ENCODE peak calls at places on chromosome 12, in five cellular contexts. T is foreskin keratinocyte, C is fibroblast of mammary gland, J is WTC11, U is mucosa of descending colon. O is an unnamed sample.

GRCh38 chr12:126384029-126384564 is 1318.9 kb downstream of the AACS start:
- DNase-seq in C (no peak), U (no peak), J (no peak), T (no peak), O (no peak)

GRCh38 chr12:79674629-79675028 is 16.1 kb downstream of the PAWR start:
- DNase-seq in U (no peak), C (peak), T (peak), J (no peak), O (peak)

GRCh38 chr12:89980236-89980635 is 271.6 kb upstream of the ATP2B1 start:
- DNase-seq in C (peak), T (no peak), U (no peak), J (no peak), O (peak)

GRCh38 chr12:80053048-80053790 is 46.1 kb upstream of the OTOGL start:
- DNase-seq in J (no peak), U (peak), T (no peak), C (peak), O (no peak)

GRCh38 chr12:3436496-3437060 is 54.4 kb upstream of the PRMT8 start:
- DNase-seq in C (no peak), U (no peak), T (no peak), J (no peak), O (no peak)

GRCh38 chr12:2498961-2499500 is 295.7 kb upstream of the FKBP4 start:
- DNase-seq in J (no peak), U (peak), T (no peak), C (no peak), O (no peak)

GRCh38 chr12:53048780-53049401 is 974 bp upstream of the TNS2 start:
- DNase-seq in T (no peak), J (peak), C (peak), U (peak), O (no peak)

GRCh38 chr12:56581418-56582145 is 48.5 kb downstream of the BAZ2A start:
- DNase-seq in J (no peak), C (peak), U (no peak), T (peak), O (peak)

GRCh38 chr12:111870216-111870615 is 28.2 kb downstream of the MAPKAPK5 start:
- DNase-seq in U (no peak), J (no peak), C (no peak), T (no peak), O (no peak)

GRCh38 chr12:82619644-82620043 is 67.1 kb upstream of the TMTC2 start:
- DNase-seq in J (no peak), U (no peak), T (no peak), C (no peak), O (no peak)

GRCh38 chr12:26630546-26631027 is 202.4 kb downstream of the ITPR2 start:
- DNase-seq in T (no peak), U (no peak), J (no peak), C (peak), O (no peak)

GRCh38 chr12:123938679-123939480 is 33.8 kb downstream of the CCDC92 start:
- DNase-seq in T (no peak), J (peak), U (no peak), C (peak), O (no peak)

GRCh38 chr12:4283512-4284255 is 10.1 kb downstream of the CCND2 start:
- DNase-seq in J (no peak), C (no peak), T (no peak), U (no peak), O (no peak)

GRCh38 chr12:27273114-27273513 is 29.0 kb downstream of the STK38L start:
- DNase-seq in U (no peak), C (no peak), J (no peak), T (no peak), O (no peak)

GRCh38 chr12:108825205-108825950 is 32.0 kb downstream of the SSH1 start:
- DNase-seq in J (no peak), C (peak), T (no peak), U (no peak), O (no peak)

GRCh38 chr12:76586764-76587395 is 27.3 kb upstream of the OSBPL8 start:
- DNase-seq in C (peak), J (no peak), T (no peak), U (no peak), O (peak)

GRCh38 chr12:111428728-111429175 is 23.0 kb downstream of the SH2B3 start:
- DNase-seq in C (no peak), U (peak), J (no peak), T (no peak), O (no peak)

GRCh38 chr12:13390921-13391320 is 194.4 kb downstream of the EMP1 start:
- DNase-seq in T (no peak), U (no peak), J (no peak), C (no peak), O (no peak)

GRCh38 chr12:124397399-124397679 is 102.4 kb downstream of the RFLNA start:
- DNase-seq in C (no peak), J (no peak), U (peak), T (no peak), O (no peak)

GRCh38 chr12:121050725-121051124 is 11.7 kb upstream of the OASL start:
- DNase-seq in T (no peak), U (no peak), J (no peak), C (peak), O (no peak)

GRCh38 chr12:4434721-4435425 is 10.7 kb downstream of the FGF6 start:
- DNase-seq in C (no peak), T (no peak), J (no peak), U (no peak), O (no peak)

GRCh38 chr12:125403145-125403789 is 338.0 kb downstream of the AACS start:
- DNase-seq in C (peak), T (no peak), J (peak), U (no peak), O (peak)

GRCh38 chr12:110937104-110937641 is 16.8 kb upstream of the MYL2 start:
- DNase-seq in U (peak), T (no peak), C (peak), J (peak), O (peak)

GRCh38 chr12:78726854-78727253 is 137.7 kb upstream of the SYT1 start:
- DNase-seq in J (no peak), U (no peak), T (no peak), C (no peak), O (no peak)

GRCh38 chr12:119869720-119870119 is 7.4 kb downstream of the CIT start:
- DNase-seq in C (peak), J (no peak), T (peak), U (no peak), O (peak)

GRCh38 chr12:49889361-49890095 is 14.2 kb downstream of the FAIM2 start:
- DNase-seq in J (no peak), T (no peak), U (no peak), C (no peak), O (no peak)

GRCh38 chr12:30794020-30794419 is 39.3 kb upstream of the CAPRIN2 start:
- DNase-seq in J (no peak), U (no peak), C (no peak), T (no peak), O (no peak)

GRCh38 chr12:89424394-89424793 is 72.1 kb upstream of the DUSP6 start:
- DNase-seq in C (no peak), U (no peak), J (no peak), T (no peak), O (no peak)

GRCh38 chr12:76943004-76943403 is 64.2 kb upstream of the CSRP2 start:
- DNase-seq in C (no peak), U (no peak), T (no peak), J (no peak), O (no peak)

GRCh38 chr12:32509328-32510122 is 110.2 kb downstream of the FGD4 start:
- DNase-seq in U (no peak), T (no peak), C (no peak), J (no peak), O (no peak)

GRCh38 chr12:123912415-123913385 is 59.9 kb downstream of the CCDC92 start:
- DNase-seq in J (no peak), C (no peak), U (no peak), T (no peak), O (no peak)

GRCh38 chr12:72723732-72724131 is 451.6 kb downstream of the TRHDE start:
- DNase-seq in U (no peak), T (no peak), J (no peak), C (no peak), O (no peak)

DNA sequence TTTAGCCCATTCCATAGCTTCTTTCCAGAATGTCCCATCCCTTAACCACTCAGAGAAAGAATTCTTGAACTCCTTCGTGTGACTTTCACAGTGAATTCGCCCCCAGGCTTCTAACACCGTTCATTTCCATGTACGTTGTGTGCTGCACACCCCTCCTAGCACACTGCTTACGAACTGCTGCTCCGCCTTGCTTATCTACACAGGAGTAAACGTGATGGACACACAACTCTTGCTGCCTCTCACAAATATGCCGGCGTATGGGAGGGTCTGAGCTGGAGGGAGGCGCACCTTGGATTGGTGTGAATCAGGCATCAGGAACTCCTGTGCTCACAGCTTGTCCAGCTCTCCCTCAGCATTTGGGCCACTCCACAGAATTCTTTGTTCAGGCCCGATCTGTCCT is 3.9 kb upstream of the ADGRD1 start:
- DNase-seq in U (no peak), T (no peak), C (no peak), J (no peak), O (no peak)
- TF ChIP-seq CTCF in U (no peak), T (no peak), C (no peak), J (no peak), O (no peak)

GRCh38 chr12:28998662-28999120 is 150.4 kb upstream of the FAR2 start:
- DNase-seq in C (peak), J (no peak), T (peak), U (no peak), O (peak)
- TF ChIP-seq CTCF in C (peak), J (peak), T (peak), U (no peak), O (peak)

GRCh38 chr12:113131556-113131955 is 4.0 kb downstream of the RASAL1 start:
- DNase-seq in C (no peak), T (no peak), U (no peak), J (no peak), O (no peak)

GRCh38 chr12:113127791-113128199 is 7.8 kb downstream of the RASAL1 start:
- DNase-seq in C (no peak), T (no peak), J (no peak), U (no peak), O (no peak)

GRCh38 chr12:113129664-113130456 is 5.7 kb downstream of the RASAL1 start:
- DNase-seq in U (no peak), J (no peak), T (no peak), C (no peak), O (no peak)

GRCh38 chr12:113130457-113131135 is 5.0 kb downstream of the RASAL1 start:
- DNase-seq in C (no peak), U (no peak), J (peak), T (no peak), O (no peak)

DNA sequence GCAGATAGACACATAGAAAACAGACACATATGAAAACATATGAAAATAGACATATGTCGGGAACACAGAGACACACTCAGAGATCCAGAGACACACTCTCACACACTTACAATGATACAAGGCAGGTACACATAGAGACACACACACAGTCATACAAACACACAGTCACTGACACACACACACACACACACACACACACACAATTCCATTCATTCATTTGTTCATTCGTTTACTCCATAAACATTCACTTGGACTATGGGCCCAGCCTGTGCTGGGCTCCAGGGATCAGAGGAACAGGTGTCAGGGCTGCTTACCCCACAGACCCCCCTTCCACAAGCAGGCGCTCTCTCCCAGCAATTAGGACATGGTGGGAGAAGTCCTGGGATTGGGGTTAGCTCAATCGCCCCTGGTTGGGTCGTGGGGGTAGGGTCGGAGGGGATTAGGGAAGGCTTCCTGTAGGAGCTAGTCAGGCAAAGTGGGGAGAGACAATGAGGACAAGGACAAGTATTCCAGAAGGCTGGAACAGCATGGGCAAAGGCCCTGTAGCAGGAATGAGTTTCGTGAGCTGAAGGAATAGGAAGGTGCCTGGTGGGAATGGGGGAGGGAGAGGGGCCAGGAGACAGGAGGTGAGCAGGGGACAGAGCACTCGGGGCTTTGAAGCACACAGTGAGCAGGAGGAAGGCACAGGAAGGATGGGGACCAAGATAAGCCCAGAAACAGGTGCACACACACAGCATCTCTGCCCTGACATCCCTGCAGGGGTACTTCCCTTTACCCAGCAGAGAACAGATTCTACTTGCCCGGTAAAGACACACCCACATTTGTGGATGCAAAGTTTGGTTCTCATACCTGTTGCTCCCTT is 6.5 kb downstream of the RASAL1 start:
- DNase-seq in J (no peak), C (no peak), U (no peak), T (no peak), O (no peak)
- TF ChIP-seq CTCF in J (no peak), C (no peak), U (no peak), T (no peak), O (no peak)

DNA sequence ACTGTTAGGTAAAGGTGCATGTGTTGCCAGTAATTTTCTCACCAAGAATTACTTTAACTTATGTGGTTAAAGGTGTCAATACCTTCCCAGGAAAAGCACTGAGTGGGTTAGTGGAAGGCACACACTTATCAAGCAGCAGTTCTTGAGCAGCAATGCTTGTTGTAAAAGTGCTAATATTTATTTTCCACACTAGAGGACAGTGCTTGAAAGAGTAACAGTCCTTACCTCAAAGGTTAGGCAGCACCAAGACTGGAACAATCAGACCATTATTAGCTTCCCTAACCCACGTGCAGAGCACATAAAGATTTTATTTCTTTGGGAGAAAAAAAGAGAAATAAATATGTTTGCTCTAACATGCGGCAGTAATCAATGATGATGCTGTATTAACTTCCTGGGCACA is 48.8 kb upstream of the KRR1 start:
- DNase-seq in J (no peak), T (no peak), U (no peak), C (peak), O (peak)
- TF ChIP-seq CTCF in J (no peak), T (peak), U (no peak), C (peak), O (peak)

DNA sequence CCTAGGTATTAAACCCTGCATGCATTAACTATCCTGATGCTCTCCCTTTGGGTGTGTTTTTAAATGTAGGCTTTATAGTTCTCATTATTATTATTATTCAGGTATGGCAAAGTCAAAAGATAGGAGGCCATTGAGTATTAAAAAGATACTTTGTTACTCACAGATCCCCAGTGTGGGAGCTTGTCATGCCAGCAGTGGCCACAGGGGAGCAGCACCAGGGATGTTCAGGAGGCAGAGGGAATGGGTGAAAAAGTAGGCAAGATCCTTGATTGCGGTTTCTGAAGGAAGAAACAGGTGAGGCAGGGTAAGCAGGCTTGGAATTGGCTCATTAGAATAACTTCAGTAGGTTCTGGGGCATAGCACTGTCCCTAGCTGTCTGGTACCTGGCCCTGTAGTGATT is 382.2 kb downstream of the MED13L start:
- DNase-seq in C (peak), J (peak), T (no peak), U (no peak), O (no peak)
- TF ChIP-seq CTCF in C (peak), J (peak), T (peak), U (no peak), O (no peak)

DNA sequence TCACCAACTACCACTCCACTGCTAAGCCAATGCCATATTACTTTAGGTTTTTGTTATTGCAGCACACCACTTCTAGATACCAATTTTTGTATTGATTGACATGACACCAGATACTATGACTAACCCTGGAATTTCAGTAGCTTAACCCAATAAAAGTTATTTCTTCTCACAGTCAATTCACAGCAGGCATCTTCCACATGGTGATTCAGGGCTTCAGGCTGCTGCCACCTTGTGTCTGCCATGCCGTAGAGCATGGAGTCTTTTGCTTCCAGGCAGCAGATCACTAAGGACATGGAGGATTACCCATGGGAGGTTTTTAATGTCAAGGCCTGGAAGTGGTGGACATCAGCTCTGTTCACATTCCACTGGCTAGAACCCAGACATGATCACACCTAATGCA is 56.4 kb upstream of the LTA4H start:
- DNase-seq in U (no peak), C (peak), T (no peak), J (peak), O (peak)
- TF ChIP-seq CTCF in U (no peak), C (peak), T (peak), J (no peak), O (peak)

DNA sequence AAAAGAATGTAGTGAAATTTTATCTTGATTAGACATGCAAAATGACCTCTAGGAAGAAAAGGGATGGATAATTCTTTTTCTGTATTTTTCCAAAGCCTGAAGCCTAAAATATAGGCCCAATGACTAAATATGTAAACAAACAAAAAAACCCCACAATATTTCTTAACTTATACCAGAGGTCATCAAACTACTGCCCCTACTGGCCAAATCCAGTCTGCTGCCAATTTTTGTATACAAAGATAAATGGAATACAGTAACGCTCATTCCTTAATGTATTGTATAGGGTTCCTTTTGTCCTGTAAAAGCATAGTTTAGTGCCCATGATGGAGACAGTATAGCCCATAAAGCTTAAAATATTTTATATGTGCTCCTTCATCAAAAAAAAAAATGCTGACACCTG is 145.7 kb upstream of the ALG10 start:
- DNase-seq in T (no peak), J (no peak), C (no peak), U (no peak), O (peak)
- TF ChIP-seq CTCF in T (peak), J (no peak), C (no peak), U (no peak), O (no peak)

GRCh38 chr12:8922544-8922943 is 8.2 kb downstream of the PHC1 start:
- DNase-seq in C (no peak), U (no peak), T (no peak), J (no peak), O (no peak)
- TF ChIP-seq CTCF in C (no peak), U (no peak), T (no peak), J (no peak), O (no peak)

DNA sequence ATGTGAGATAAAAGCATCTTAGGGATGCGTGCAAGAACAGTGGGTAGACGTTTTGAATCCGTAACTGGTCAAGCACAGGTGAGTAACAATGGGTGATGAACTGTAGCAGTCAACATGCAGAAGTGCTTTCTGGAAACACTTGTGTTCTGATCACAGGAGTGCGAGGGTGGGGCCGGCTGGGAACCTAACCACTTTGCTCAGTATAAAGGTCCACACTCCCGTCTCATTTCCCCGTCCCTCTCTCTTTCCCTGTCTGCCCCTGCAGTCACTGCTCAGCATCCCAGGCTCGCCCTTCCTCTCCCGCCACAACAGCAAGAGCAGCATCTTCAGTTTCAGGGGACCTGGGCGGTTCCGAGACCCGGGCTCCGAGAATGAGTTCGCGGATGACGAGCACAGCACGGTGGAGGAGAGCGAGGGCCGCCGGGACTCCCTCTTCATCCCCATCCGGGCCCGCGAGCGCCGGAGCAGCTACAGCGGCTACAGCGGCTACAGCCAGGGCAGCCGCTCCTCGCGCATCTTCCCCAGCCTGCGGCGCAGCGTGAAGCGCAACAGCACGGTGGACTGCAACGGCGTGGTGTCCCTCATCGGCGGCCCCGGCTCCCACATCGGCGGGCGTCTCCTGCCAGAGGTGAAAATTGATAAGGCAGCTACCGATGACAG is 127.1 kb downstream of the FIGNL2 start:
- DNase-seq in T (no peak), C (peak), J (peak), U (no peak), O (no peak)
- TF ChIP-seq CTCF in T (no peak), C (no peak), J (no peak), U (no peak), O (no peak)